ENCODE peak calls at places on chromosomes 6 and 20, in eight cellular contexts. Z, P, O, C, Q, M, T and A are unnamed samples. For H3K4me1, the result is how much of the 10 kb centered on the place peaks cover.

GRCh38 chr20:48339147-48339985 is 488.4 kb downstream of the PREX1 start:
- DNase-seq in T (peak), M (no peak), Q (no peak), O (no peak), C (no peak), Z (peak), P (peak), A (no peak)

GRCh38 chr6:34986845-34987246 is 97.8 kb downstream of the ANKS1A start:
- DNase-seq in Q (peak), T (peak), O (peak), C (peak), P (peak), M (peak), Z (peak), A (peak)

GRCh38 chr6:30763618-30764489 is 19.5 kb upstream of the IER3 start:
- DNase-seq in O (no peak), C (no peak), T (no peak), Q (no peak), P (peak), M (peak), Z (no peak), A (peak)

GRCh38 chr20:11917663-11918062 is at the start of gene BTBD3:
- DNase-seq in Q (no peak), P (no peak), Z (no peak), O (no peak), M (peak), C (no peak), T (peak), A (peak)

GRCh38 chr6:134172020-134172766 is 119.8 kb upstream of the SLC2A12 start:
- DNase-seq in P (no peak), M (no peak), Q (no peak), T (no peak), O (no peak), Z (no peak), C (no peak), A (no peak)

GRCh38 chr6:161215193-161215592 is 58.7 kb downstream of the AGPAT4 start:
- DNase-seq in Q (no peak), P (peak), O (no peak), T (peak), M (no peak), Z (no peak), C (no peak), A (no peak)

GRCh38 chr6:23305325-23305943 is 736.1 kb downstream of the HDGFL1 start:
- DNase-seq in C (no peak), O (no peak), P (no peak), M (no peak), Q (no peak), T (no peak), Z (no peak), A (no peak)

GRCh38 chr20:61056136-61056535 is 195.9 kb upstream of the CDH4 start:
- DNase-seq in Z (no peak), P (no peak), O (peak), Q (no peak), C (no peak), T (no peak), M (no peak), A (no peak)

GRCh38 chr6:137722749-137723272 is 144.2 kb upstream of the TNFAIP3 start:
- DNase-seq in C (no peak), T (peak), M (no peak), Q (no peak), P (peak), Z (no peak), O (no peak), A (no peak)

GRCh38 chr20:17024513-17025105 is 202.2 kb upstream of the PCSK2 start:
- DNase-seq in O (no peak), M (no peak), C (no peak), T (no peak), Q (peak), Z (no peak), P (peak), A (no peak)

GRCh38 chr6:56526860-56527544 is 115.7 kb downstream of the DST start:
- DNase-seq in P (no peak), T (peak), C (no peak), Q (no peak), O (no peak), Z (no peak), M (no peak), A (no peak)
- H3K4me1 ChIP-seq in P (under half), T (under half), C (under half), Q (under half), O (under half), Z (under half), M (under half), A (under half)

GRCh38 chr6:149236584-149236983 is 80.9 kb upstream of the TAB2 start:
- DNase-seq in M (no peak), C (no peak), Z (no peak), P (no peak), Q (no peak), O (no peak), T (peak), A (no peak)

GRCh38 chr6:149231786-149232185 is 85.7 kb upstream of the TAB2 start:
- DNase-seq in M (no peak), C (no peak), T (peak), Z (no peak), Q (no peak), O (no peak), P (peak), A (no peak)

GRCh38 chr6:149233056-149233715 is 84.3 kb upstream of the TAB2 start:
- DNase-seq in P (peak), C (no peak), Q (no peak), T (peak), M (no peak), O (no peak), Z (no peak), A (peak)

GRCh38 chr6:149235130-149235561 is 82.4 kb upstream of the TAB2 start:
- DNase-seq in M (peak), O (no peak), P (peak), Z (peak), Q (no peak), T (peak), C (no peak), A (no peak)

GRCh38 chr6:149234051-149234962 is 83.2 kb upstream of the TAB2 start:
- DNase-seq in Q (no peak), T (peak), O (no peak), Z (no peak), P (peak), C (no peak), M (no peak), A (no peak)
- H3K4me3 ChIP-seq in Q (no peak), T (no peak), O (no peak), Z (no peak), P (no peak), C (no peak), M (no peak), A (no peak)

GRCh38 chr20:57217802-57218201 is 48.6 kb downstream of the BMP7 start:
- DNase-seq in M (no peak), T (no peak), Z (no peak), O (no peak), C (no peak), Q (no peak), P (no peak), A (no peak)
- H3K27ac ChIP-seq in M (no peak), T (no peak), Z (no peak), O (no peak), C (no peak), Q (no peak), P (no peak), A (no peak)

GRCh38 chr20:50309280-50309763 is 118.7 kb downstream of the CEBPB start:
- DNase-seq in Z (no peak), Q (no peak), T (peak), P (peak), C (no peak), M (no peak), O (no peak), A (no peak)

GRCh38 chr20:50306478-50307423 is 116.1 kb downstream of the CEBPB start:
- DNase-seq in O (no peak), C (peak), T (no peak), Q (no peak), Z (no peak), P (no peak), M (no peak), A (no peak)

GRCh38 chr20:50308166-50308512 is 117.5 kb downstream of the CEBPB start:
- DNase-seq in O (no peak), C (no peak), M (no peak), Z (no peak), P (no peak), Q (no peak), T (no peak), A (no peak)

GRCh38 chr20:50309764-50310672 is 119.4 kb downstream of the CEBPB start:
- DNase-seq in O (no peak), Z (no peak), P (no peak), C (peak), M (no peak), T (no peak), Q (no peak), A (no peak)

DNA sequence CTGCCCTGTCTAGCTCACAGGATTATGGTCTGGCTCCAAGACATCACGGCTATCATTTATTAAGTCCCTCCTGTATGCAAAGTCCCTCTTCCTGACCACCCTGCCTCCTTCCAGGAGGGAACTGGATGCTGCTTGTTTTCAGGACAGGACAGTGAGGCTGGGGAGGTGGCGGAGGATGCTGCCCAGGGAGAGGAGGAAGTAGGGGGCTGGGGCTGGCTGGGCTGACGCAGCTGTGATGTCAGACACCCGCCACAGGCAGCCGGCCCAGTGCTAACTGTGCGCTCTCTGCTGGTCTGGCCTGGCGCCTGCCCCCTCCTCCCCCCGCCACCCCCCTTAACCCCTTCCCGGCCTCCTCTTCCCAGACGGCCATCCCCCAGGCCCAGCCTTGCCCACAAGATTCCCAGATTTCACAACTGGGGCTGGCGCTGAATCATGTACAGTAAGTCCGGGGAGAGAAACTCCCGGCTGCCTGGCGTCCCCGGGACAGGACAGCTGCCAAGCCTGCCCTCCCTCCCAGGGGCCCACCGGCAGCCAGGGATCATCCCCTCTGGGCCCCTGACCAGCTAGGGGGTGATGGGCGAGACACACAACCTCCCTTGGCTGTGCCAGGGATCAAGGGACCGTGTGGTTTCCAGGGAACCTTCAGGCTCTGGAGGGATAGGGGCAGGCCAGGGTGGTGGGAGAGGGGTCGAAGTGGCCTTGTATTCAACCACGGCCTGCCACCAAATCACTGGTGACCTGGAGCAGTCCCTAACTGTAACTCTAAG is 118.1 kb downstream of the CEBPB start:
- DNase-seq in T (peak), P (peak), C (peak), Q (no peak), Z (peak), O (peak), M (peak), A (no peak)
- H3K4me1 ChIP-seq in T (half or more), P (half or more), C (half or more), Q (under half), Z (under half), O (under half), M (under half), A (under half)

GRCh38 chr6:148182378-148182777 is 160.3 kb upstream of the SASH1 start:
- DNase-seq in Q (no peak), T (no peak), Z (no peak), P (no peak), C (no peak), O (no peak), M (no peak), A (no peak)
- H3K4me3 ChIP-seq in Q (no peak), T (no peak), Z (no peak), P (no peak), C (no peak), O (no peak), M (no peak), A (no peak)

GRCh38 chr20:370151-370600 is 10.4 kb upstream of the TRIB3 start:
- DNase-seq in P (peak), Q (no peak), T (no peak), Z (no peak), M (no peak), C (peak), O (no peak), A (no peak)
- H3K27ac ChIP-seq in P (no peak), Q (no peak), T (no peak), Z (no peak), M (peak), C (peak), O (no peak), A (no peak)

GRCh38 chr20:4110885-4111284 is 95.5 kb upstream of the RNF24 start:
- DNase-seq in Q (no peak), M (peak), O (no peak), C (no peak), Z (no peak), T (no peak), P (no peak), A (no peak)

GRCh38 chr20:4111440-4112411 is 96.4 kb upstream of the RNF24 start:
- DNase-seq in T (no peak), C (no peak), P (no peak), Z (no peak), M (peak), O (no peak), Q (no peak), A (peak)

GRCh38 chr20:4109587-4109986 is 94.2 kb upstream of the RNF24 start:
- DNase-seq in M (peak), Q (no peak), C (no peak), O (no peak), Z (no peak), T (no peak), P (no peak), A (no peak)

GRCh38 chr20:4108495-4109306 is 93.3 kb upstream of the RNF24 start:
- DNase-seq in O (peak), T (peak), Q (peak), C (peak), P (peak), M (peak), Z (peak), A (peak)

GRCh38 chr20:4109307-4109564 is 93.9 kb upstream of the RNF24 start:
- DNase-seq in O (no peak), P (no peak), Z (no peak), M (no peak), T (no peak), C (no peak), Q (no peak), A (no peak)
- H3K4me1 ChIP-seq in O (under half), P (under half), Z (under half), M (under half), T (under half), C (under half), Q (under half), A (under half)

GRCh38 chr6:53858913-53859312 is 64.1 kb downstream of the LRRC1 start:
- DNase-seq in O (no peak), P (no peak), M (no peak), C (no peak), Q (no peak), Z (no peak), T (no peak), A (no peak)

GRCh38 chr6:53866231-53866630 is 71.4 kb downstream of the LRRC1 start:
- DNase-seq in M (no peak), T (no peak), Z (no peak), C (no peak), O (no peak), P (no peak), Q (no peak), A (no peak)

GRCh38 chr6:53860511-53860910 is 65.7 kb downstream of the LRRC1 start:
- DNase-seq in C (no peak), M (no peak), O (no peak), Q (no peak), P (no peak), Z (no peak), T (no peak), A (no peak)

GRCh38 chr6:53861543-53861942 is 66.7 kb downstream of the LRRC1 start:
- DNase-seq in M (no peak), T (no peak), P (no peak), O (no peak), Q (no peak), Z (no peak), C (no peak), A (no peak)

GRCh38 chr6:53862517-53863457 is 68.0 kb downstream of the LRRC1 start:
- DNase-seq in Z (no peak), P (no peak), T (peak), Q (no peak), M (no peak), C (no peak), O (no peak), A (no peak)
- H3K4me3 ChIP-seq in Z (no peak), P (no peak), T (no peak), Q (no peak), M (no peak), C (no peak), O (no peak), A (no peak)

GRCh38 chr6:27809939-27810767 is 102.0 kb downstream of the OR2B2 start:
- DNase-seq in C (peak), M (peak), Q (peak), T (peak), P (peak), Z (peak), O (peak), A (peak)

GRCh38 chr6:27812805-27813626 is 99.2 kb downstream of the OR2B2 start:
- DNase-seq in P (no peak), C (no peak), Q (no peak), Z (no peak), O (no peak), T (no peak), M (no peak), A (no peak)

GRCh38 chr6:27810768-27811298 is 101.4 kb downstream of the OR2B2 start:
- DNase-seq in C (no peak), O (no peak), T (no peak), Q (no peak), P (peak), M (no peak), Z (no peak), A (peak)

GRCh38 chr6:27812078-27812804 is 100.0 kb downstream of the OR2B2 start:
- DNase-seq in P (no peak), M (no peak), T (no peak), O (no peak), Q (no peak), C (no peak), Z (no peak), A (no peak)

GRCh38 chr6:27811383-27811782 is 100.8 kb downstream of the OR2B2 start:
- DNase-seq in O (no peak), Z (no peak), C (no peak), P (no peak), T (no peak), Q (no peak), M (no peak), A (no peak)
- H3K27ac ChIP-seq in O (peak), Z (peak), C (peak), P (no peak), T (no peak), Q (peak), M (no peak), A (peak)

DNA sequence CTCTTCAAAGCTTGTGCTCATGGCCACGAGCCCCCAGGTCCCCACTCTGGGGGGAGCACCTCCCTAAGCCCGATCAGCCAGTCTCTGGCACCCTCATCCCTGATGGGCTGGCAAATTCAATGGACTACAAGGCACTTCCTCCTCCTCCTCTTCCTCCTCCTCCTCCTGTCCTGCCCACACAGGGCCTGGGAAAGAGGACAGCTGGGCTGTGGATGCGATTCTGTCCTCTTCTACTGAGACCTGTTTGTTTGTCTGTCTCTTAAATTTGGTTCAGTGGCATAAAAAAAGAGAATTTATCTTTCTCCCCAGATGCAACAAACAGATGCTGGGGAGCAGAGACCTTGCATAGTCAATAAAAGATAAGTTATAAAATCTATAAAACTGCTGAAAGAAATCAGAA is 43.7 kb upstream of the QKI start:
- DNase-seq in T (no peak), P (no peak), Z (no peak), C (no peak), Q (no peak), O (no peak), M (no peak), A (no peak)
- H3K4me1 ChIP-seq in T (under half), P (under half), Z (under half), C (under half), Q (under half), O (under half), M (under half), A (under half)